ENCODE peak calls at places on chromosomes 11 and 22, in seven cellular contexts. One of them, this sample, is unnamed.
A peak's percentile ranks its signal among the peaks of the same experiment; 100 is the strongest.

GRCh38 chr22:25334091-25334490 is 114.7 kb downstream of the CRYBB2 start:
- DNase-seq in CD8-positive, alpha-beta T cell: no peak
- DNase-seq in naive thymus-derived CD4-positive, alpha-beta T cell: peak; percentile 60
- DNase-seq in A549: peak; percentile 19
- DNase-seq in foreskin keratinocyte: no peak
- DNase-seq in CD8-positive, alpha-beta memory T cell: no peak
- DNase-seq in transverse colon: peak; percentile 64
- DNase-seq in this sample: no peak

GRCh38 chr11:61773356-61773755 is 19.0 kb downstream of the TMEM258 start:
- DNase-seq in foreskin keratinocyte: no peak
- DNase-seq in naive thymus-derived CD4-positive, alpha-beta T cell: no peak
- DNase-seq in CD8-positive, alpha-beta T cell: no peak
- DNase-seq in transverse colon: no peak
- DNase-seq in A549: no peak
- DNase-seq in CD8-positive, alpha-beta memory T cell: no peak
- DNase-seq in this sample: no peak

GRCh38 chr11:130127509-130127908 is 32.1 kb upstream of the ST14 start:
- DNase-seq in CD8-positive, alpha-beta memory T cell: no peak
- DNase-seq in foreskin keratinocyte: no peak
- DNase-seq in A549: no peak
- DNase-seq in CD8-positive, alpha-beta T cell: no peak
- DNase-seq in naive thymus-derived CD4-positive, alpha-beta T cell: no peak
- DNase-seq in transverse colon: no peak
- DNase-seq in this sample: no peak

GRCh38 chr11:101797335-101797734 is 117.5 kb upstream of the CEP126 start:
- DNase-seq in CD8-positive, alpha-beta T cell: no peak
- DNase-seq in A549: peak; percentile 1
- DNase-seq in transverse colon: no peak
- DNase-seq in CD8-positive, alpha-beta memory T cell: no peak
- DNase-seq in foreskin keratinocyte: no peak
- DNase-seq in naive thymus-derived CD4-positive, alpha-beta T cell: no peak
- DNase-seq in this sample: no peak

GRCh38 chr11:45890886-45891550 is 5.6 kb downstream of the MAPK8IP1 start:
- DNase-seq in A549: no peak
- DNase-seq in CD8-positive, alpha-beta memory T cell: no peak
- DNase-seq in foreskin keratinocyte: no peak
- DNase-seq in transverse colon: no peak
- DNase-seq in naive thymus-derived CD4-positive, alpha-beta T cell: no peak
- DNase-seq in CD8-positive, alpha-beta T cell: no peak
- DNase-seq in this sample: no peak

GRCh38 chr11:128586689-128587088 is 669 bp downstream of the ETS1 start:
- DNase-seq in CD8-positive, alpha-beta T cell: no peak
- DNase-seq in A549: no peak
- DNase-seq in transverse colon: no peak
- DNase-seq in naive thymus-derived CD4-positive, alpha-beta T cell: no peak
- DNase-seq in CD8-positive, alpha-beta memory T cell: no peak
- DNase-seq in foreskin keratinocyte: no peak
- DNase-seq in this sample: no peak

GRCh38 chr11:30357872-30358271 is 35.0 kb downstream of the ARL14EP start:
- DNase-seq in naive thymus-derived CD4-positive, alpha-beta T cell: no peak
- DNase-seq in foreskin keratinocyte: no peak
- DNase-seq in CD8-positive, alpha-beta memory T cell: no peak
- DNase-seq in CD8-positive, alpha-beta T cell: no peak
- DNase-seq in A549: no peak
- DNase-seq in transverse colon: no peak
- DNase-seq in this sample: no peak

GRCh38 chr11:3121416-3121815 is 43.7 kb downstream of the OSBPL5 start:
- DNase-seq in foreskin keratinocyte: peak; percentile 30
- DNase-seq in transverse colon: peak; percentile 6
- DNase-seq in naive thymus-derived CD4-positive, alpha-beta T cell: no peak
- DNase-seq in A549: no peak
- DNase-seq in CD8-positive, alpha-beta memory T cell: no peak
- DNase-seq in CD8-positive, alpha-beta T cell: no peak
- DNase-seq in this sample: no peak

GRCh38 chr22:25057013-25057881 is 104.7 kb downstream of the KIAA1671 start:
- DNase-seq in CD8-positive, alpha-beta T cell: peak; percentile 85
- DNase-seq in transverse colon: peak; percentile 82
- DNase-seq in foreskin keratinocyte: no peak
- DNase-seq in CD8-positive, alpha-beta memory T cell: peak; percentile 43
- DNase-seq in naive thymus-derived CD4-positive, alpha-beta T cell: peak; percentile 86
- DNase-seq in A549: peak; percentile 56
- DNase-seq in this sample: peak; percentile 28

GRCh38 chr11:57667065-57667714 is 724 bp upstream of the ZDHHC5 start:
- DNase-seq in transverse colon: peak; percentile 96
- DNase-seq in naive thymus-derived CD4-positive, alpha-beta T cell: peak; percentile 80
- DNase-seq in foreskin keratinocyte: peak; percentile 99
- DNase-seq in CD8-positive, alpha-beta T cell: no peak
- DNase-seq in CD8-positive, alpha-beta memory T cell: peak; percentile 98
- DNase-seq in A549: peak; percentile 99
- DNase-seq in this sample: peak; percentile 99

GRCh38 chr22:29481265-29482000 is 1.4 kb downstream of the NEFH start:
- DNase-seq in naive thymus-derived CD4-positive, alpha-beta T cell: no peak
- DNase-seq in foreskin keratinocyte: no peak
- DNase-seq in A549: no peak
- DNase-seq in transverse colon: no peak
- DNase-seq in CD8-positive, alpha-beta T cell: no peak
- DNase-seq in CD8-positive, alpha-beta memory T cell: no peak
- DNase-seq in this sample: no peak

GRCh38 chr11:117391181-117391580 is 63.5 kb downstream of the CEP164 start:
- DNase-seq in CD8-positive, alpha-beta memory T cell: no peak
- DNase-seq in A549: no peak
- DNase-seq in naive thymus-derived CD4-positive, alpha-beta T cell: no peak
- DNase-seq in transverse colon: no peak
- DNase-seq in foreskin keratinocyte: no peak
- DNase-seq in CD8-positive, alpha-beta T cell: no peak
- DNase-seq in this sample: no peak

GRCh38 chr11:17976651-17977050 is 36.2 kb downstream of the SERGEF start:
- DNase-seq in foreskin keratinocyte: no peak
- DNase-seq in naive thymus-derived CD4-positive, alpha-beta T cell: no peak
- DNase-seq in transverse colon: no peak
- DNase-seq in CD8-positive, alpha-beta memory T cell: no peak
- DNase-seq in CD8-positive, alpha-beta T cell: no peak
- DNase-seq in A549: no peak
- DNase-seq in this sample: no peak

GRCh38 chr22:44345872-44346271 is 33.1 kb upstream of the SHISAL1 start:
- DNase-seq in naive thymus-derived CD4-positive, alpha-beta T cell: no peak
- DNase-seq in CD8-positive, alpha-beta memory T cell: no peak
- DNase-seq in transverse colon: no peak
- DNase-seq in A549: no peak
- DNase-seq in CD8-positive, alpha-beta T cell: no peak
- DNase-seq in foreskin keratinocyte: no peak
- DNase-seq in this sample: no peak

GRCh38 chr22:44384981-44385610 is 72.3 kb upstream of the SHISAL1 start:
- DNase-seq in CD8-positive, alpha-beta memory T cell: no peak
- DNase-seq in naive thymus-derived CD4-positive, alpha-beta T cell: no peak
- DNase-seq in foreskin keratinocyte: no peak
- DNase-seq in CD8-positive, alpha-beta T cell: no peak
- DNase-seq in transverse colon: no peak
- DNase-seq in A549: no peak
- DNase-seq in this sample: no peak

GRCh38 chr11:122186439-122187080 is 70.5 kb upstream of the BLID start:
- DNase-seq in CD8-positive, alpha-beta memory T cell: no peak
- DNase-seq in A549: peak; percentile 87
- DNase-seq in transverse colon: no peak
- DNase-seq in naive thymus-derived CD4-positive, alpha-beta T cell: no peak
- DNase-seq in CD8-positive, alpha-beta T cell: no peak
- DNase-seq in foreskin keratinocyte: peak; percentile 95
- DNase-seq in this sample: no peak

GRCh38 chr22:42134033-42135020 is 3.7 kb upstream of the CYP2D6 start:
- DNase-seq in CD8-positive, alpha-beta T cell: no peak
- DNase-seq in A549: no peak
- DNase-seq in CD8-positive, alpha-beta memory T cell: no peak
- DNase-seq in foreskin keratinocyte: no peak
- DNase-seq in naive thymus-derived CD4-positive, alpha-beta T cell: no peak
- DNase-seq in transverse colon: no peak
- DNase-seq in this sample: no peak

GRCh38 chr11:61725632-61726280 is 26.7 kb upstream of the MYRF start:
- DNase-seq in naive thymus-derived CD4-positive, alpha-beta T cell: no peak
- DNase-seq in transverse colon: no peak
- DNase-seq in foreskin keratinocyte: no peak
- DNase-seq in CD8-positive, alpha-beta T cell: no peak
- DNase-seq in A549: no peak
- DNase-seq in CD8-positive, alpha-beta memory T cell: no peak
- DNase-seq in this sample: no peak

GRCh38 chr22:46625843-46626349 is 5.7 kb downstream of the GRAMD4 start:
- DNase-seq in CD8-positive, alpha-beta memory T cell: no peak
- DNase-seq in CD8-positive, alpha-beta T cell: no peak
- DNase-seq in transverse colon: no peak
- DNase-seq in naive thymus-derived CD4-positive, alpha-beta T cell: no peak
- DNase-seq in A549: no peak
- DNase-seq in foreskin keratinocyte: no peak
- DNase-seq in this sample: no peak

GRCh38 chr22:45731798-45732495 is 60.3 kb downstream of the ATXN10 start:
- DNase-seq in CD8-positive, alpha-beta T cell: no peak
- DNase-seq in foreskin keratinocyte: no peak
- DNase-seq in naive thymus-derived CD4-positive, alpha-beta T cell: no peak
- DNase-seq in A549: peak; percentile 53
- DNase-seq in transverse colon: no peak
- DNase-seq in CD8-positive, alpha-beta memory T cell: no peak
- DNase-seq in this sample: no peak

GRCh38 chr11:21289686-21290085 is 620.3 kb downstream of the NELL1 start:
- DNase-seq in transverse colon: no peak
- DNase-seq in naive thymus-derived CD4-positive, alpha-beta T cell: no peak
- DNase-seq in CD8-positive, alpha-beta T cell: no peak
- DNase-seq in CD8-positive, alpha-beta memory T cell: no peak
- DNase-seq in foreskin keratinocyte: no peak
- DNase-seq in A549: no peak
- DNase-seq in this sample: no peak

GRCh38 chr11:70833011-70833410 is 419.4 kb downstream of the SHANK2 start:
- DNase-seq in naive thymus-derived CD4-positive, alpha-beta T cell: no peak
- DNase-seq in A549: no peak
- DNase-seq in CD8-positive, alpha-beta T cell: no peak
- DNase-seq in foreskin keratinocyte: no peak
- DNase-seq in transverse colon: no peak
- DNase-seq in CD8-positive, alpha-beta memory T cell: no peak
- DNase-seq in this sample: no peak

GRCh38 chr11:79932612-79933011 is 491.8 kb upstream of the TENM4 start:
- DNase-seq in CD8-positive, alpha-beta memory T cell: no peak
- DNase-seq in A549: no peak
- DNase-seq in transverse colon: no peak
- DNase-seq in naive thymus-derived CD4-positive, alpha-beta T cell: no peak
- DNase-seq in foreskin keratinocyte: peak; percentile 41
- DNase-seq in CD8-positive, alpha-beta T cell: no peak
- DNase-seq in this sample: no peak

GRCh38 chr22:45224331-45224730 is 16.4 kb downstream of the KIAA0930 start:
- DNase-seq in CD8-positive, alpha-beta T cell: no peak
- DNase-seq in CD8-positive, alpha-beta memory T cell: no peak
- DNase-seq in transverse colon: no peak
- DNase-seq in A549: no peak
- DNase-seq in naive thymus-derived CD4-positive, alpha-beta T cell: no peak
- DNase-seq in foreskin keratinocyte: no peak
- DNase-seq in this sample: no peak

GRCh38 chr11:58024601-58025091 is 965 bp downstream of the OR9Q1 start:
- DNase-seq in foreskin keratinocyte: no peak
- DNase-seq in A549: no peak
- DNase-seq in transverse colon: peak; percentile 77
- DNase-seq in CD8-positive, alpha-beta memory T cell: no peak
- DNase-seq in CD8-positive, alpha-beta T cell: no peak
- DNase-seq in naive thymus-derived CD4-positive, alpha-beta T cell: no peak
- DNase-seq in this sample: peak; percentile 36

GRCh38 chr11:20249313-20249873 is 89.1 kb upstream of the DBX1 start:
- DNase-seq in CD8-positive, alpha-beta memory T cell: no peak
- DNase-seq in foreskin keratinocyte: no peak
- DNase-seq in naive thymus-derived CD4-positive, alpha-beta T cell: no peak
- DNase-seq in A549: no peak
- DNase-seq in CD8-positive, alpha-beta T cell: no peak
- DNase-seq in transverse colon: no peak
- DNase-seq in this sample: no peak

GRCh38 chr11:75267171-75267970 is 26.8 kb downstream of the TPBGL start:
- DNase-seq in A549: no peak
- DNase-seq in CD8-positive, alpha-beta memory T cell: no peak
- DNase-seq in foreskin keratinocyte: no peak
- DNase-seq in naive thymus-derived CD4-positive, alpha-beta T cell: no peak
- DNase-seq in CD8-positive, alpha-beta T cell: no peak
- DNase-seq in transverse colon: peak; percentile 5
- DNase-seq in this sample: no peak

GRCh38 chr22:49372111-49372529 is 455.6 kb downstream of the BRD1 start:
- DNase-seq in transverse colon: no peak
- DNase-seq in CD8-positive, alpha-beta memory T cell: no peak
- DNase-seq in naive thymus-derived CD4-positive, alpha-beta T cell: no peak
- DNase-seq in foreskin keratinocyte: no peak
- DNase-seq in A549: no peak
- DNase-seq in CD8-positive, alpha-beta T cell: peak; percentile 40
- DNase-seq in this sample: no peak
- H3K27ac ChIP-seq in transverse colon: no peak overlapping the region
- H3K27ac ChIP-seq in CD8-positive, alpha-beta memory T cell: no peak overlapping the region
- H3K27ac ChIP-seq in naive thymus-derived CD4-positive, alpha-beta T cell: no peak overlapping the region
- H3K27ac ChIP-seq in foreskin keratinocyte: no peak overlapping the region
- H3K27ac ChIP-seq in A549: peak overlapping the region; percentile 31
- H3K27ac ChIP-seq in CD8-positive, alpha-beta T cell: no peak overlapping the region
- H3K27ac ChIP-seq in this sample: no peak overlapping the region

GRCh38 chr11:77821349-77821851 is 456 bp downstream of the AAMDC start:
- DNase-seq in CD8-positive, alpha-beta memory T cell: peak; percentile 1
- DNase-seq in A549: peak; percentile 13
- DNase-seq in naive thymus-derived CD4-positive, alpha-beta T cell: peak; percentile 27
- DNase-seq in foreskin keratinocyte: peak; percentile 28
- DNase-seq in transverse colon: peak; percentile 27
- DNase-seq in CD8-positive, alpha-beta T cell: peak; percentile 50
- DNase-seq in this sample: peak; percentile 30
- H3K4me1 ChIP-seq in CD8-positive, alpha-beta memory T cell: peaks cover 34% of the 10 kb centered on the region
- H3K4me1 ChIP-seq in A549: peaks cover 28% of the 10 kb centered on the region
- H3K4me1 ChIP-seq in naive thymus-derived CD4-positive, alpha-beta T cell: peaks cover 25% of the 10 kb centered on the region
- H3K4me1 ChIP-seq in foreskin keratinocyte: no peaks in the 10 kb centered on the region
- H3K4me1 ChIP-seq in transverse colon: peaks cover 48% of the 10 kb centered on the region
- H3K4me1 ChIP-seq in CD8-positive, alpha-beta T cell: peaks cover 30% of the 10 kb centered on the region
- H3K4me1 ChIP-seq in this sample: peaks cover 10% of the 10 kb centered on the region

GRCh38 chr11:16242806-16243205 is 113.5 kb downstream of the SOX6 start:
- DNase-seq in A549: no peak
- DNase-seq in CD8-positive, alpha-beta memory T cell: no peak
- DNase-seq in naive thymus-derived CD4-positive, alpha-beta T cell: no peak
- DNase-seq in CD8-positive, alpha-beta T cell: no peak
- DNase-seq in transverse colon: no peak
- DNase-seq in foreskin keratinocyte: no peak
- DNase-seq in this sample: no peak
- H3K27ac ChIP-seq in A549: no peak overlapping the region
- H3K27ac ChIP-seq in CD8-positive, alpha-beta memory T cell: no peak overlapping the region
- H3K27ac ChIP-seq in naive thymus-derived CD4-positive, alpha-beta T cell: no peak overlapping the region
- H3K27ac ChIP-seq in CD8-positive, alpha-beta T cell: no peak overlapping the region
- H3K27ac ChIP-seq in transverse colon: no peak overlapping the region
- H3K27ac ChIP-seq in foreskin keratinocyte: no peak overlapping the region
- H3K27ac ChIP-seq in this sample: no peak overlapping the region

DNA sequence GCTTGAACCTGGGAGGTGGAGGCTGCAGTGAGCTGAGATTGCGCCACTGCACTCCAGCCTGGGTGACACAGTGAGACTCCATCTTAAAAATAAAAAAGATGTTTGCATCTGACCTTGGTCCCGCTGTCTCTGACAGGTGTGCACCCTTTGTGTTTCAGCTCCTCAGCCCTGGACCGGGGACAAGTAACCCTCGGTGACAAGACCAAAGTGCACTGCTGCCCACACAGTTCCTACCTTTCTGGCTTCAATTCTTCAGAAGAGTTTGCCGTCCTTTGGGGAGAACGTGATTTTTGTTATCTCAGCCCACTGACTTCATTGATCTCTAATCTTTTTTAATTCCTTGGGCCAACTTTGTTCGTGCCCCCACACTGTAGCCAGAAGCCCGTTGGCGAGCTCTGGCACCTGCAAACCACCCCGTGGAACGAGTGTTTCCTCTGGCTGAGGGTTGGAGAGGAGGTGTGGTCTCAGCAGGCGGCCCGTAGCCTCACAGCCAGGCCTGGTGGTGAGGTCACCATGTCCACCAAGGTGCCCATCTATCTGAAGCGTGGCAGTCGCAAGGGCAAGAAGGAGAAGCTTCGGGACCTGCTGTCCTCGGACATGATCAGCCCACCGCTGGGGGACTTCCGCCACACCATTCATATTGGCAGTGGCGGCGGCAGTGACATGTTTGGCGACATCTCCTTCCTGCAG is 5.9 kb downstream of the CDC42EP2 start:
- DNase-seq in transverse colon: no peak
- DNase-seq in naive thymus-derived CD4-positive, alpha-beta T cell: no peak
- DNase-seq in CD8-positive, alpha-beta T cell: no peak
- DNase-seq in A549: no peak
- DNase-seq in CD8-positive, alpha-beta memory T cell: no peak
- DNase-seq in foreskin keratinocyte: no peak
- DNase-seq in this sample: no peak
- H3K4me1 ChIP-seq in transverse colon: peaks cover 37% of the 10 kb centered on the region
- H3K4me1 ChIP-seq in naive thymus-derived CD4-positive, alpha-beta T cell: no peaks in the 10 kb centered on the region
- H3K4me1 ChIP-seq in CD8-positive, alpha-beta T cell: peaks cover 5% of the 10 kb centered on the region
- H3K4me1 ChIP-seq in A549: peaks cover 24% of the 10 kb centered on the region
- H3K4me1 ChIP-seq in CD8-positive, alpha-beta memory T cell: peaks cover 8% of the 10 kb centered on the region
- H3K4me1 ChIP-seq in foreskin keratinocyte: peaks cover 5% of the 10 kb centered on the region
- H3K4me1 ChIP-seq in this sample: peaks cover 8% of the 10 kb centered on the region

This sample was measured in uterus.